ENCODE peak calls at places on chromosomes 3 and 15, in seven cellular contexts. One of them, this sample, is unnamed.
A peak's percentile ranks its signal among the peaks of the same experiment; 100 is the strongest.

GRCh38 chr15:78909791-78910228 is 35.0 kb downstream of the CTSH start:
- DNase-seq in CD4-positive, alpha-beta memory T cell: peak; percentile 14
- DNase-seq in HuH-7.5: no peak
- DNase-seq in Right ventricle myocardium superior: no peak
- DNase-seq in CD4-positive, CD25-positive, alpha-beta regulatory T cell: no peak
- DNase-seq in Kasumi-1: peak; percentile 10
- DNase-seq in stomach: no peak
- DNase-seq in this sample: no peak

GRCh38 chr15:46636220-46636619 is 1001.4 kb downstream of the SQOR start:
- DNase-seq in CD4-positive, alpha-beta memory T cell: no peak
- DNase-seq in HuH-7.5: no peak
- DNase-seq in Right ventricle myocardium superior: no peak
- DNase-seq in CD4-positive, CD25-positive, alpha-beta regulatory T cell: no peak
- DNase-seq in Kasumi-1: no peak
- DNase-seq in stomach: no peak
- DNase-seq in this sample: no peak

GRCh38 chr15:68725736-68726135 is 95.0 kb downstream of the ANP32A start:
- DNase-seq in CD4-positive, alpha-beta memory T cell: no peak
- DNase-seq in HuH-7.5: no peak
- DNase-seq in Right ventricle myocardium superior: peak; percentile 76
- DNase-seq in CD4-positive, CD25-positive, alpha-beta regulatory T cell: no peak
- DNase-seq in Kasumi-1: peak; percentile 88
- DNase-seq in stomach: peak; percentile 32
- DNase-seq in this sample: no peak

GRCh38 chr3:114411292-114411691 is 117.5 kb downstream of the TIGIT start:
- DNase-seq in CD4-positive, alpha-beta memory T cell: no peak
- DNase-seq in HuH-7.5: no peak
- DNase-seq in Right ventricle myocardium superior: no peak
- DNase-seq in CD4-positive, CD25-positive, alpha-beta regulatory T cell: no peak
- DNase-seq in Kasumi-1: no peak
- DNase-seq in stomach: no peak
- DNase-seq in this sample: no peak

GRCh38 chr15:25134546-25134945 is 179.8 kb downstream of the SNRPN start:
- DNase-seq in CD4-positive, alpha-beta memory T cell: no peak
- DNase-seq in HuH-7.5: no peak
- DNase-seq in Right ventricle myocardium superior: no peak
- DNase-seq in CD4-positive, CD25-positive, alpha-beta regulatory T cell: no peak
- DNase-seq in Kasumi-1: no peak
- DNase-seq in stomach: no peak
- DNase-seq in this sample: no peak

GRCh38 chr3:170330366-170330765 is 27.1 kb upstream of the SKIL start:
- DNase-seq in CD4-positive, alpha-beta memory T cell: no peak
- DNase-seq in HuH-7.5: no peak
- DNase-seq in Right ventricle myocardium superior: no peak
- DNase-seq in CD4-positive, CD25-positive, alpha-beta regulatory T cell: no peak
- DNase-seq in Kasumi-1: no peak
- DNase-seq in stomach: peak; percentile 61
- DNase-seq in this sample: no peak

GRCh38 chr15:100879461-100880138 is at the start of gene ALDH1A3:
- DNase-seq in CD4-positive, alpha-beta memory T cell: no peak
- DNase-seq in HuH-7.5: no peak
- DNase-seq in Right ventricle myocardium superior: peak; percentile 55
- DNase-seq in CD4-positive, CD25-positive, alpha-beta regulatory T cell: no peak
- DNase-seq in Kasumi-1: peak; percentile 24
- DNase-seq in stomach: no peak
- DNase-seq in this sample: no peak

GRCh38 chr3:173745952-173746682 is 348.6 kb downstream of the NLGN1 start:
- DNase-seq in CD4-positive, alpha-beta memory T cell: no peak
- DNase-seq in HuH-7.5: no peak
- DNase-seq in Right ventricle myocardium superior: no peak
- DNase-seq in CD4-positive, CD25-positive, alpha-beta regulatory T cell: no peak
- DNase-seq in Kasumi-1: no peak
- DNase-seq in stomach: no peak
- DNase-seq in this sample: no peak

GRCh38 chr3:39362177-39362576 is 21.0 kb upstream of the SLC25A38 start:
- DNase-seq in CD4-positive, alpha-beta memory T cell: no peak
- DNase-seq in HuH-7.5: no peak
- DNase-seq in Right ventricle myocardium superior: no peak
- DNase-seq in CD4-positive, CD25-positive, alpha-beta regulatory T cell: no peak
- DNase-seq in Kasumi-1: no peak
- DNase-seq in stomach: peak; percentile 45
- DNase-seq in this sample: no peak

GRCh38 chr15:70089692-70089971 is 8.1 kb downstream of the TLE3 start:
- DNase-seq in CD4-positive, alpha-beta memory T cell: no peak
- DNase-seq in HuH-7.5: no peak
- DNase-seq in Right ventricle myocardium superior: no peak
- DNase-seq in CD4-positive, CD25-positive, alpha-beta regulatory T cell: no peak
- DNase-seq in Kasumi-1: no peak
- DNase-seq in stomach: no peak
- DNase-seq in this sample: no peak

This sample was measured in GF-D8.